ENCODE peak calls at places on chromosomes 16 and 17, in seven cellular contexts. C, F, W, M, P, L and A are unnamed samples. For H3K4me1, the result is how much of the 10 kb centered on the place peaks cover.

GRCh38 chr17:38674013-38674748 is 576 bp downstream of the EPOP start:
- DNase-seq in P (no peak), L (peak), M (peak), C (no peak), W (no peak), F (peak), A (no peak)

GRCh38 chr17:64146418-64147109 is 16.6 kb upstream of the ERN1 start:
- DNase-seq in P (peak), F (peak), C (peak), M (peak), W (peak), L (peak), A (peak)

GRCh38 chr16:85017151-85017550 is 5.8 kb upstream of the ZDHHC7 start:
- DNase-seq in C (peak), P (no peak), L (no peak), W (no peak), M (no peak), F (no peak), A (no peak)

GRCh38 chr17:72240333-72240732 is 119.5 kb downstream of the SOX9 start:
- DNase-seq in L (no peak), P (no peak), C (no peak), W (no peak), M (no peak), F (no peak), A (no peak)

GRCh38 chr16:21656795-21657768 is 4.7 kb upstream of the IGSF6 start:
- DNase-seq in F (peak), M (no peak), C (peak), P (peak), L (no peak), W (peak), A (peak)

GRCh38 chr16:20075243-20075642 is 1.6 kb upstream of the GPR139 start:
- DNase-seq in L (no peak), P (no peak), C (no peak), F (no peak), M (no peak), W (no peak), A (no peak)

GRCh38 chr17:8753976-8754440 is 4.3 kb downstream of the SPDYE4 start:
- DNase-seq in W (no peak), L (no peak), C (peak), F (no peak), M (no peak), P (peak), A (no peak)

GRCh38 chr16:6692874-6693273 is 639.8 kb upstream of the RBFOX1 start:
- DNase-seq in L (no peak), M (no peak), W (no peak), C (no peak), F (no peak), P (no peak), A (no peak)

GRCh38 chr17:700504-701094 is 14.0 kb downstream of the VPS53 start:
- DNase-seq in F (no peak), M (no peak), L (no peak), C (peak), P (peak), W (no peak), A (peak)

GRCh38 chr17:57286372-57287105 is 30.2 kb downstream of the MSI2 start:
- DNase-seq in L (peak), M (no peak), W (no peak), C (no peak), F (no peak), P (no peak), A (no peak)

GRCh38 chr17:45705123-45706009 is 78.8 kb upstream of the CRHR1 start:
- DNase-seq in L (no peak), P (no peak), C (peak), W (no peak), F (no peak), M (no peak), A (no peak)

GRCh38 chr17:57971572-57971971 is 16.4 kb upstream of the CUEDC1 start:
- DNase-seq in C (no peak), W (no peak), P (no peak), M (no peak), F (no peak), L (no peak), A (no peak)

GRCh38 chr17:56834380-56835258 is 668 bp downstream of the DGKE start:
- DNase-seq in L (no peak), P (peak), C (peak), W (peak), M (peak), F (peak), A (peak)

GRCh38 chr17:40075216-40076100 is 12.7 kb downstream of the THRA start:
- DNase-seq in C (peak), L (peak), F (peak), W (peak), M (peak), P (peak), A (peak)

GRCh38 chr16:84501077-84501735 is 3.3 kb downstream of the MEAK7 start:
- DNase-seq in C (peak), P (no peak), W (no peak), M (no peak), L (peak), F (no peak), A (no peak)

GRCh38 chr16:75238132-75238852 is 13.1 kb downstream of the BCAR1 start:
- DNase-seq in C (no peak), W (peak), P (no peak), F (peak), L (peak), M (peak), A (peak)

GRCh38 chr17:47265983-47266541 is 12.4 kb downstream of the ITGB3 start:
- DNase-seq in P (peak), M (no peak), W (no peak), L (no peak), F (no peak), C (peak), A (peak)

DNA sequence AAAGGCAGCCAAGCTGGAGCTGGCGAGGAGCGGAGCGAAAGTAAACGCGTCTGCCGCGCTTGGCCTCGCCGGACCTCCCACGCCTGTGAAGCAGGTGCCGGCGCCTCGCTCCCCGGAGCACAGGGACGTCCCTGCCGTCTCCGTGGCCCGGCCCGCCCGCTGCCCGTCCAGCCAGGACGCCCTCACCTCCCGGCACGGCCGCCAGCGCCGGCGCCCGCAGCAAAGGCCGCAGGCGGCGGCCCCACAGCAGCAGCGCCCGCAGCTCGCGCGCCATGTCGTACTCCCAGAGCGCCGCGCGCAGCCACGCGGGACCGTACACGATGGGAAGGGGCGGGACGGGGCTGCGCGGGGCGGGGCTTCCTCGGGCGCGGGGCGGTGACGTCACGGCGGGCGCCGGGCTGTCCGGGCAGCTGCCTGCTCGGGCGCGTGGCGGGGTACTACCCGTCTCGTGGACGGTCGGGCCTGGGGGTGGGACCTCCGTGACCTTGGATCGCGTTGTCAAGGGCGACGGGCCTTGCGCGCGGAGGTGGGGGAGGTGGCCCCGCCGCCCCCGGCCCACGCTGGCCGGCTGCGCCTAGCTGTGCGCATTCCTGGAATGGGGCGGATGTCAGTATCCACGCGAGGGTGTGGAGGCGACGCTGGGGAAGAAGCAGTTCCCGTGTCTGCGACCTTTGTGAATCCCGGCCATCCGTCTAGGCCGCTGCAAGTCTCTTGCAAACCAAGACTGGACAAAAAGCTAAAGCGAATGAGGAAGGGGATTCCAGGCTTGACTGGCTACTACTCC is at the start of gene TRAP1:
- DNase-seq in P (peak), C (peak), L (peak), W (peak), F (peak), M (peak), A (peak)
- H3K4me1 ChIP-seq in P (under half), C (under half), L (under half), W (under half), F (under half), M (under half), A (under half)

GRCh38 chr16:14109077-14109775 is 38.1 kb downstream of the MRTFB start:
- DNase-seq in M (no peak), W (no peak), C (no peak), P (peak), L (no peak), F (no peak), A (no peak)
- H3K27ac ChIP-seq in M (peak), W (peak), C (no peak), P (no peak), L (no peak), F (peak), A (no peak)

DNA sequence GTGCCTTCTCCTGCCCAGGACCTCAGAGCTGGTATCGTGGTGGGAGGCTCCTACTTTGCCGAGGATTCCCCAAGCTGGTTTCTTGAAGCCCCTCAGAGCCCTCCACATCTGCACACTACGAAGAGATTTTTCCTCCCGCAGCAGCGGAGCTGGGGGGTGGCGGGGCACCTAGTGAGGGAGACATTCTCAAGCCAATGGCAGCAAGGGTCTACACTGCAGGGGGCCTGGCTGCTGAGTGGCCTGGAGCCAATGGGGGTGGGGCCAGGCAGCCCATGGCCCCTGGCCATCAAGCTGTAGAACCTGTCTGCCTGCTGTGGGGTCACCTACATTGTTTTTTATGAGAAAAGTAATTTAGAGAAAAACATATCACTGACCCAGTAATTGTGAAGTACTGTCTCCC is 5.0 kb downstream of the SLC26A11 start:
- DNase-seq in W (no peak), F (no peak), P (no peak), M (no peak), C (no peak), L (no peak), A (no peak)
- H3K4me1 ChIP-seq in W (under half), F (under half), P (under half), M (under half), C (under half), L (under half), A (under half)

DNA sequence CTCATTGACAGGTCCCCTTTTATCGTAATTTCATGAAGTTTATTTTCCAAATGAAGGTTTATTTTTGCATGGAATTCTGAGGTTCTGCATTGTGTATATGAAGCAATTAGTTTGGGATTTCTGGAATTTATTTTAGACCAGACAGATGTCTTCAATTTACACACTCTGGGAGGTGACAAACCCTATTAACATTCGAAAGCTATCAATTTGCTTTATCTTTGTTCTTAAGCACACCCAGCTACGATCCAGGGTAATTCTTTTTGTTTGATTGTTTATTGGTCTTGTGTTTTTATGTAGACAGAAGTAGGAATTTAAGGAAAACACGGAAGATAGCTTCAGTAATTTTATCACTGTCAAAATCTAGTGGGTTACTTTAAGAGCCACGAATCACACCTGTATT is 264.6 kb downstream of the HS3ST3A1 start:
- DNase-seq in L (no peak), M (no peak), W (no peak), C (no peak), F (no peak), P (no peak), A (no peak)
- H3K27ac ChIP-seq in L (no peak), M (no peak), W (no peak), C (no peak), F (no peak), P (no peak), A (no peak)

GRCh38 chr16:89952049-89952448 is 3.5 kb downstream of the DEF8 start:
- DNase-seq in F (no peak), W (no peak), P (no peak), L (no peak), M (no peak), C (no peak), A (no peak)

GRCh38 chr16:89954462-89954861 is 5.9 kb downstream of the DEF8 start:
- DNase-seq in F (no peak), C (no peak), L (no peak), W (no peak), P (no peak), M (no peak), A (no peak)

GRCh38 chr16:89951509-89951908 is 3.0 kb downstream of the DEF8 start:
- DNase-seq in L (no peak), P (no peak), C (no peak), M (no peak), W (no peak), F (no peak), A (no peak)

GRCh38 chr16:89953671-89954406 is 5.3 kb downstream of the DEF8 start:
- DNase-seq in M (no peak), C (no peak), F (no peak), L (no peak), P (no peak), W (no peak), A (no peak)

DNA sequence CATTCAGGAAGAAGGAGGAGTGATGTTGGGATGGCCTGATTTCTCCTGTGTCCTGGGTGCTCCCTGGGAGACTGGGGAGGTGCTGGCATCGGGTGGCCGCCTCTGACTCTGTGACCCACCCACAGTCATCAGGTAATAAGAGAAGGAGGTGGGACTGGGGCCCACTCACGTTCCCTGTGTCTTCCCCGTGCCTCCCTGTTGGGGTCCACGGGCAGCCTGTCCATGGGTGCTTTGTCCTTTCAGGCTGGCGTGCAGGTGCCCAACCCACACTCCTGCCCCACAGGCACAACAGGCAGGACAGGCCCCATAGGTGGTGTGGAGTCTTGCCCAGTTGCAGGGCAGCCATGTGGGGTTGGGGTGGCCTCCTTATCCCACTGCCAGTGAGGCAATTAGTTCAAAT is 4.0 kb downstream of the DEF8 start:
- DNase-seq in F (no peak), W (no peak), L (no peak), M (no peak), P (no peak), C (no peak), A (no peak)
- H3K4me1 ChIP-seq in F (under half), W (under half), L (under half), M (under half), P (under half), C (under half), A (under half)

GRCh38 chr16:88284626-88285513 is 97.9 kb upstream of the ZNF469 start:
- DNase-seq in L (no peak), M (no peak), C (no peak), P (no peak), W (no peak), F (no peak), A (no peak)
- H3K27ac ChIP-seq in L (no peak), M (no peak), C (no peak), P (no peak), W (no peak), F (no peak), A (no peak)

GRCh38 chr16:2520097-2520783 is at the start of gene AMDHD2:
- DNase-seq in C (peak), L (peak), W (peak), P (peak), F (peak), M (peak), A (peak)
- H3K4me1 ChIP-seq in C (under half), L (under half), W (under half), P (under half), F (under half), M (half or more), A (under half)

DNA sequence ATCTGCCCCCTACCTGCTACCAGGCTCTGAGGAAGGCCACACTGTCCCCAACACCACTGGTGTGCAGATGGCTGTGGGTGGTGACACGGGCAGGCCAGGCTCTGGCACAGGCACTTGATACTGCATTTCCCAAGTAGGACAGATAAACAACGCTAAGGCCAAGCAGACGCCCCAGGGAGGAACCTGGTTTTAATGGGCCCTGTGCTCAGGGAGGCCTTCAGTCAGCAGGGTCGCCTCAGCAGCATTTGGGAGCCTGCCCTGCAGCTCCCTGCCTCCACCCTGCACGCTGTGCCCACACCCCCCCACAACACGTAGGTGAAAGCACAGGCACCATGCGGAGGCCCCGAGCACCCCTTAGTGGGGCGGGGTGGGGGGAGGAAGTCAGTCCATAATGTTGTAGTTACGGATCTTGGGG is 3.3 kb upstream of the FASN start:
- DNase-seq in W (no peak), M (no peak), L (no peak), C (no peak), F (no peak), P (no peak), A (no peak)
- H3K27ac ChIP-seq in W (peak), M (peak), L (no peak), C (no peak), F (no peak), P (no peak), A (peak)

DNA sequence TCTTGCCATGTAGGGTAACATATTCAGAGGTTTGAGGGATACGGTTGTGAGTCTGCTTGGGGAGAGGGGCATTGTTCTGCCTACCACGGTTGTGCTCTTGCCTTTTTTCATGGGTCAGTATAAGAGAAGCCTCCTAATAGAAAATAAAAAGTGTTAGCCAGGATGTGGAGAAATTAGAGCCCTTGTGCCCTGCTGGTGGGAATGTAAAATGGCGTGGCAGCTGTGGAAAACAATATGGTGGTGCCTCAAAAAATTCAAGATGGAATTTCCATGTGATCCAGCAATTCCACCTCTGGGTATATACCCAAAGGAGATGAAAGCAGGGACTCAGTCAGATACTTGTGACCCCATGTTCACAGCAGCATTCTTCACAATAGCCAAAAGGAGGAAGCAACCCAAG is 14.2 kb upstream of the LRRC75A start:
- DNase-seq in W (no peak), F (no peak), P (no peak), M (no peak), L (no peak), C (no peak), A (no peak)
- H3K4me1 ChIP-seq in W (under half), F (under half), P (under half), M (under half), L (under half), C (under half), A (under half)

GRCh38 chr17:73498176-73498575 is 146.1 kb downstream of the SDK2 start:
- DNase-seq in W (no peak), L (no peak), M (no peak), F (peak), C (no peak), P (no peak), A (no peak)

GRCh38 chr17:73500414-73500999 is 143.7 kb downstream of the SDK2 start:
- DNase-seq in P (no peak), C (no peak), F (no peak), L (no peak), W (no peak), M (no peak), A (no peak)

GRCh38 chr17:73496232-73496631 is 148.0 kb downstream of the SDK2 start:
- DNase-seq in C (no peak), W (no peak), F (no peak), P (no peak), L (no peak), M (no peak), A (no peak)

GRCh38 chr17:73497721-73498120 is 146.5 kb downstream of the SDK2 start:
- DNase-seq in C (no peak), F (no peak), W (no peak), M (no peak), L (no peak), P (no peak), A (no peak)

DNA sequence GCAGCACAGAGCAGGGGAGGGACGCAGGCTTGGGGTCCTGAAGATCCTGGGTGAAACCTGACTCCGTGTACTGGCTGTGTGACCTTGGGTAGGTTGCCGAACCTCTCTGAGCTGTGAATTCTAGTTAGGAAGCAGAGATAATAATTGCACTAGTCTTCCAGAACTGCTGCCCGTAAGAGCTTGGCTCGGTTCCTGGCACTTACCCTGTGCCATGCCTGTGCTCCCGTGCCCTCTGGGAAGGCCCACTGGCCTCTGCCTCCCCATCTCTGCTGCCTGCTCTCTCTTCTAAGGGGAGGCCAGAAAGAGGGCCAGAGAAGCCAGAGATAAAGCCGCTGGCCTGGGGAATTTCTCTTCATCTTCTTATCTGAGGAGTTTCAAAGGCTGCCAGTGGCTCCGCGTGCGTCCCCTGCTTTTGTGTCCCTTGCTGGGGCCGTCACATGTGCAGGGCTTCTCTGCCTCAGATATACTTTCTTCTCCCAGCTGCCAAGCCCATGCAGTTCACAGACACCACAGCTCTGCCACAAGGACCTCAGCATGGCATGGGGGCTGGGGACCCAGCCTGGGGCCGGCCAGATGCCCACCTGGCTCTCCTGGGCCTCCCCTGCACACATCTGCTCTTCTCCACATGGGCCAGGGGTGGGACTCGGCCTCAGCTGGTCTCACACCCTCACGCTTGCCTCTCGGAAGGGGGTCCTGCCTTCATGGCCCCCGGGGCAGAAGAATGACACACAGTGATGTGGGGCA is 145.2 kb downstream of the SDK2 start:
- DNase-seq in C (no peak), W (peak), M (peak), P (no peak), F (no peak), L (no peak), A (no peak)
- H3K27ac ChIP-seq in C (no peak), W (no peak), M (no peak), P (no peak), F (no peak), L (no peak), A (no peak)